ENCODE peak calls at places on chromosomes 1 and 21, in ten cellular contexts. Q, B, V, T, O, R, I, U, L and E are unnamed samples.

GRCh38 chr1:117093870-117094621 is 27.5 kb downstream of the TRIM45 start:
- DNase-seq in Q (peak; percentile 38), B (no peak), V (no peak), T (no peak), O (peak; percentile 65), R (peak; percentile 68), I (no peak), U (no peak), L (peak; percentile 22), E (peak; percentile 63)

GRCh38 chr1:89274431-89274857 is 1.8 kb upstream of the GBP5 start:
- DNase-seq in Q (no peak), B (no peak), V (no peak), T (no peak), O (no peak), R (peak; percentile 59), I (no peak), U (no peak), L (no peak), E (no peak)

GRCh38 chr1:160206421-160207117 is 1.4 kb downstream of the PEA15 start:
- DNase-seq in Q (peak; percentile 44), B (no peak), V (no peak), T (no peak), O (no peak), R (peak; percentile 39), I (no peak), U (no peak), L (peak; percentile 17), E (no peak)

GRCh38 chr21:27149034-27149433 is 182.1 kb upstream of the ADAMTS5 start:
- DNase-seq in Q (no peak), B (no peak), V (no peak), T (no peak), O (no peak), R (no peak), I (no peak), U (no peak), L (no peak), E (no peak)

GRCh38 chr21:35469446-35469845 is 420.3 kb upstream of the RUNX1 start:
- DNase-seq in Q (no peak), B (no peak), V (no peak), T (no peak), O (no peak), R (no peak), I (no peak), U (no peak), L (no peak), E (no peak)

GRCh38 chr1:240621249-240621648 is 9.3 kb upstream of the GREM2 start:
- DNase-seq in Q (no peak), B (no peak), V (no peak), T (no peak), O (no peak), R (no peak), I (no peak), U (no peak), L (no peak), E (no peak)

GRCh38 chr1:198254948-198255347 is 98.2 kb downstream of the NEK7 start:
- DNase-seq in Q (no peak), B (no peak), V (no peak), T (no peak), O (no peak), R (no peak), I (no peak), U (no peak), L (no peak), E (no peak)

GRCh38 chr1:226034482-226034881 is 28.0 kb upstream of the H3-3A start:
- DNase-seq in Q (peak; percentile 62), B (no peak), V (no peak), T (peak; percentile 54), O (peak; percentile 74), R (peak; percentile 33), I (peak; percentile 83), U (peak; percentile 68), L (no peak), E (peak; percentile 85)

GRCh38 chr1:164671597-164672327 is 112.8 kb downstream of the PBX1 start:
- DNase-seq in Q (no peak), B (no peak), V (no peak), T (no peak), O (no peak), R (no peak), I (no peak), U (no peak), L (no peak), E (no peak)

GRCh38 chr1:233172201-233172600 is 123.3 kb downstream of the PCNX2 start:
- DNase-seq in Q (no peak), B (no peak), V (no peak), T (no peak), O (no peak), R (no peak), I (no peak), U (no peak), L (no peak), E (no peak)

GRCh38 chr1:165871311-165872067 is 44.1 kb downstream of the UCK2 start:
- DNase-seq in Q (peak; percentile 23), B (peak; percentile 72), V (peak; percentile 41), T (no peak), O (no peak), R (no peak), I (peak; percentile 50), U (peak; percentile 63), L (peak; percentile 16), E (no peak)

GRCh38 chr1:19737413-19737812 is 62.3 kb downstream of the TMCO4 start:
- DNase-seq in Q (peak; percentile 62), B (no peak), V (no peak), T (no peak), O (no peak), R (no peak), I (no peak), U (no peak), L (no peak), E (no peak)

GRCh38 chr1:157163273-157164127 is 25.3 kb upstream of the ETV3 start:
- DNase-seq in Q (peak; percentile 79), B (peak; percentile 83), V (peak; percentile 62), T (peak; percentile 73), O (peak; percentile 54), R (no peak), I (peak; percentile 62), U (peak; percentile 76), L (peak; percentile 81), E (no peak)

GRCh38 chr1:220290163-220290761 is 18.0 kb upstream of the RAB3GAP2 start:
- DNase-seq in Q (no peak), B (no peak), V (no peak), T (no peak), O (no peak), R (no peak), I (no peak), U (no peak), L (peak; percentile 30), E (no peak)
- H3K27ac ChIP-seq in Q (no peak overlapping the region), B (no peak overlapping the region), V (no peak overlapping the region), T (no peak overlapping the region), O (no peak overlapping the region), R (no peak overlapping the region), I (no peak overlapping the region), U (no peak overlapping the region), L (peak overlapping the region; percentile 52), E (no peak overlapping the region)

GRCh38 chr1:30707412-30708360 is 15.7 kb downstream of the MATN1 start:
- DNase-seq in Q (peak; percentile 89), B (peak; percentile 74), V (peak; percentile 46), T (peak; percentile 79), O (peak; percentile 75), R (no peak), I (peak; percentile 67), U (peak; percentile 70), L (peak; percentile 93), E (no peak)

GRCh38 chr1:30708361-30708728 is 15.0 kb downstream of the MATN1 start:
- DNase-seq in Q (no peak), B (no peak), V (no peak), T (no peak), O (no peak), R (no peak), I (no peak), U (no peak), L (no peak), E (no peak)

GRCh38 chr1:30704765-30705509 is 18.4 kb downstream of the MATN1 start:
- DNase-seq in Q (no peak), B (no peak), V (no peak), T (no peak), O (peak; percentile 76), R (no peak), I (no peak), U (no peak), L (no peak), E (no peak)

GRCh38 chr1:30705673-30706072 is 17.7 kb downstream of the MATN1 start:
- DNase-seq in Q (no peak), B (no peak), V (no peak), T (no peak), O (no peak), R (no peak), I (no peak), U (no peak), L (no peak), E (no peak)

DNA sequence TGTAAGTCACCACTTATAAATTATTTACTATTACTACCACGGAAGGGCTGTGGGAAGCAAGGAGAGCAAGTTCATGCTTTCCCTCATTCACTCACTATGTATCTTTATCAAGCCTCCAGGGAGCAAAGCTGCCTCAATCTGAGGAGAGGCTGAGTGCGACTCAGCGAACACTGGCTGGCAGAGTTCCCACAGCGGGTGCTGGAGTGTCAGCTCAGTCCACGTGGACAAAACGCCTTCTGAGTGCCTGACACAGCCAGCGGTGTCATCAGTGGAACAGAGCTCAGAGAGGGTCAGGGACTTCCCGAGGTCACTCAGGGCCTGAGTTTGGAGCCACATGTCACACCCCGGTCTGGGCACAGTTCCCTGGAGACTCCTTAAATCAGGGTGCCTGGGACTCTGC is 16.9 kb downstream of the MATN1 start:
- DNase-seq in Q (peak; percentile 46), B (no peak), V (no peak), T (no peak), O (peak; percentile 66), R (no peak), I (peak; percentile 71), U (peak; percentile 43), L (no peak), E (no peak)
- H3K27ac ChIP-seq in Q (no peak overlapping the region), B (no peak overlapping the region), V (no peak overlapping the region), T (no peak overlapping the region), O (no peak overlapping the region), R (no peak overlapping the region), I (peak overlapping the region; percentile 40), U (no peak overlapping the region), L (no peak overlapping the region), E (no peak overlapping the region)

GRCh38 chr1:32427264-32427963 is 33.2 kb upstream of the BSDC1 start:
- DNase-seq in Q (no peak), B (no peak), V (no peak), T (no peak), O (no peak), R (no peak), I (no peak), U (no peak), L (no peak), E (no peak)

GRCh38 chr1:32426489-32427255 is 32.4 kb upstream of the BSDC1 start:
- DNase-seq in Q (no peak), B (no peak), V (no peak), T (no peak), O (peak; percentile 26), R (no peak), I (no peak), U (no peak), L (peak; percentile 28), E (no peak)

GRCh38 chr1:32431736-32432400 is 33.0 kb upstream of the ZBTB8B start:
- DNase-seq in Q (no peak), B (no peak), V (no peak), T (no peak), O (no peak), R (peak; percentile 41), I (no peak), U (no peak), L (no peak), E (no peak)
- H3K27ac ChIP-seq in Q (no peak overlapping the region), B (no peak overlapping the region), V (no peak overlapping the region), T (no peak overlapping the region), O (no peak overlapping the region), R (no peak overlapping the region), I (no peak overlapping the region), U (no peak overlapping the region), L (no peak overlapping the region), E (no peak overlapping the region)

GRCh38 chr1:39977202-39977601 is 22.3 kb downstream of the MFSD2A start:
- DNase-seq in Q (no peak), B (no peak), V (no peak), T (no peak), O (no peak), R (peak; percentile 91), I (no peak), U (no peak), L (no peak), E (no peak)
- H3K27ac ChIP-seq in Q (peak overlapping the region; percentile 56), B (no peak overlapping the region), V (no peak overlapping the region), T (no peak overlapping the region), O (no peak overlapping the region), R (peak overlapping the region; percentile 83), I (no peak overlapping the region), U (no peak overlapping the region), L (no peak overlapping the region), E (no peak overlapping the region)